ENCODE peak calls at places on chromosomes 12 and 14, in five cellular contexts. I is RWPE2, X is endothelial cell, H is GM20000, E is tibial nerve. W is an unnamed sample.

GRCh38 chr14:63045234-63045611 is at the start of gene KCNH5:
- DNase-seq in I (peak; percentile 67), X (peak; percentile 74), H (no peak), E (no peak), W (peak; percentile 46)

GRCh38 chr14:97931273-97931672 is 1134.1 kb downstream of the VRK1 start:
- DNase-seq in I (no peak), X (no peak), H (no peak), E (no peak), W (no peak)

GRCh38 chr12:25682421-25682820 is 129.3 kb upstream of the LMNTD1 start:
- DNase-seq in I (no peak), X (no peak), H (no peak), E (no peak), W (no peak)

GRCh38 chr14:20278414-20278813 is 27.3 kb downstream of the TTC5 start:
- DNase-seq in I (no peak), X (no peak), H (no peak), E (peak; percentile 20), W (peak; percentile 9)

GRCh38 chr14:80567905-80568512 is 356.7 kb upstream of the DIO2 start:
- DNase-seq in I (peak; percentile 60), X (no peak), H (no peak), E (no peak), W (peak; percentile 67)

GRCh38 chr14:36870776-36871175 is 209.1 kb downstream of the PAX9 start:
- DNase-seq in I (no peak), X (no peak), H (no peak), E (no peak), W (no peak)

GRCh38 chr12:110431957-110432587 is 18.1 kb downstream of the ARPC3 start:
- DNase-seq in I (no peak), X (no peak), H (no peak), E (no peak), W (no peak)

GRCh38 chr12:123983822-123984485 is 10.9 kb downstream of the ZNF664 start:
- DNase-seq in I (no peak), X (peak; percentile 19), H (peak; percentile 52), E (peak; percentile 31), W (peak; percentile 44)

GRCh38 chr12:109693653-109694224 is 19.9 kb upstream of the FAM222A start:
- DNase-seq in I (no peak), X (no peak), H (no peak), E (no peak), W (no peak)

GRCh38 chr12:112000806-112001205 is 12.2 kb downstream of the TMEM116 start:
- DNase-seq in I (no peak), X (no peak), H (no peak), E (no peak), W (no peak)

GRCh38 chr12:95321516-95322246 is 104.1 kb downstream of the VEZT start:
- DNase-seq in I (no peak), X (no peak), H (no peak), E (no peak), W (no peak)

GRCh38 chr12:2813573-2814185 is 1.2 kb downstream of the ITFG2 start:
- DNase-seq in I (no peak), X (peak; percentile 52), H (peak; percentile 73), E (peak; percentile 62), W (peak; percentile 59)

GRCh38 chr14:68632591-68632895 is 160.3 kb downstream of the ZFP36L1 start:
- DNase-seq in I (no peak), X (no peak), H (no peak), E (no peak), W (no peak)

GRCh38 chr14:68363841-68364711 is 428.8 kb downstream of the ZFP36L1 start:
- DNase-seq in I (no peak), X (peak; percentile 73), H (no peak), E (no peak), W (no peak)

GRCh38 chr12:119868992-119869391 is 8.1 kb downstream of the CIT start:
- DNase-seq in I (no peak), X (no peak), H (no peak), E (no peak), W (no peak)

GRCh38 chr12:68932701-68933563 is at the start of gene CPM:
- DNase-seq in I (peak; percentile 60), X (peak; percentile 49), H (peak; percentile 90), E (no peak), W (peak; percentile 67)

GRCh38 chr14:65976771-65977170 is 509.4 kb upstream of the CCDC196 start:
- DNase-seq in I (no peak), X (no peak), H (no peak), E (no peak), W (no peak)

GRCh38 chr12:32502693-32503510 is 103.5 kb downstream of the FGD4 start:
- DNase-seq in I (no peak), X (no peak), H (no peak), E (peak; percentile 71), W (no peak)

GRCh38 chr12:46260913-46261476 is 7.8 kb downstream of the SLC38A1 start:
- DNase-seq in I (no peak), X (no peak), H (no peak), E (no peak), W (peak; percentile 55)

GRCh38 chr12:76143343-76144252 is 59.1 kb upstream of the NAP1L1 start:
- DNase-seq in I (no peak), X (no peak), H (peak; percentile 42), E (no peak), W (no peak)

GRCh38 chr12:94792690-94793089 is 142.3 kb upstream of the TMCC3 start:
- DNase-seq in I (no peak), X (no peak), H (no peak), E (no peak), W (no peak)

GRCh38 chr14:103871596-103872480 is 24.5 kb upstream of the PPP1R13B start:
- DNase-seq in I (peak; percentile 79), X (peak; percentile 51), H (peak; percentile 94), E (no peak), W (peak; percentile 80)

GRCh38 chr12:9273276-9273675 is 65.1 kb upstream of the PZP start:
- DNase-seq in I (no peak), X (no peak), H (no peak), E (no peak), W (no peak)

DNA sequence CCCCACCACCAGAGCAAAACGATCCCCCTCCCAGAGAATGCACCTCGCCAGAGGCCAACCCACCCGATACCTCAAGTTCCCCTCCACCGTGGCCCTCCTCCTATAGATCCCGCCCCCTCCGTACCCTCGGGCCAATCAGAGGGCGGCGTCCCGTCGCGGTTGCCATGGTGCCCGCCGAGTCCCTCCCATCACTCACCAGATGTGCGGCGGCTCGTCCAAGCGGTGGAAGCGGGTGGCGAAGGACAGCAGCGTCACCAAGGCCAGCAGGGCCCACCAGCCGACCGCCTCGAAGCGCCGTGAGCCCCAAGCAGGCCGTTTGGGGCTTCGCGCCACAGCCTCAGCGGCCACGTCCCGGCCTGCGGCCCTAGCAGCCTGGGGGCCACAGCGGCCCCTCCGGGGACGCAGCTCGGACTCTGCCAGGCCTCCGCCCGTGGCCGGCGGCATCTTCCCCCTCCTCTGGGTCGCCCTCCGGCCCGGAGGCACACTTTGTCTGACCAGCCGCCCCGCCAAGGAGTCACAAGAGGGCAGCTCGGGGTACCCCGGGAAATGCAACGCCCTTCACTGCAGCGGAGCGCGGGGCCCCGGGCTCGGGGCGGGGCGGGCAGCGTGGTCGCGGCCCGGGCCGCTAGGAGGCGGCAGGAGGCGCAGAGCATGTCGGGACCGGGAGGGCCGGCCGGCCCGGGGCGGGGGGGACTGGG is at the start of gene POMT2:
- DNase-seq in I (peak; percentile 95), X (peak; percentile 95), H (peak; percentile 92), E (peak; percentile 92), W (peak; percentile 93)
- TF ChIP-seq CTCF in I (peak; percentile 73), X (peak; percentile 42), H (no peak), E (peak; percentile 79), W (peak; percentile 46)

GRCh38 chr14:101183376-101184103 is 280.0 kb upstream of the RTL1 start:
- DNase-seq in I (peak; percentile 54), X (peak; percentile 90), H (no peak), E (no peak), W (no peak)
- TF ChIP-seq CTCF in I (no peak), X (peak; percentile 70), H (no peak), E (peak; percentile 20), W (no peak)

DNA sequence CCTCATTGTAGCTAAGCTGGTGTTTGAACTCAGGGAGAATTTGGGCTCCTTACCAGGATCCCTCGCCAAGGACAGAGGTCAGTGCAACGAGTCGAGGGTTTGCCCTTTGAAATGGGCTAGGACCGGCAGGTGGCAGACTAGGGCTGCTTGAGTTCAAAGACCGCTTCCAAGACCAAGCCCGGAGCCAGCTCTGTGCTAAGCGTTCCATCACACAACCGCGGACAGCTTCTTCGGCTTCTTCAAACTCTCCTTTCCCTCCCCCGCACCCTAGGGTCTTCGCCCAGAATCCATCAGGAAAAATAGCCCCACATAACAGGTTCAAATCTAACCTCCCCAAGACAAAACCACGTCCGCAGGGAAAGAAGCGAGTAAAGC is 709 bp upstream of the FLVCR2 start:
- DNase-seq in I (peak; percentile 85), X (peak; percentile 85), H (peak; percentile 89), E (peak; percentile 93), W (peak; percentile 85)
- TF ChIP-seq CTCF in I (peak; percentile 97), X (peak; percentile 71), H (peak; percentile 83), E (peak; percentile 80), W (peak; percentile 83)

DNA sequence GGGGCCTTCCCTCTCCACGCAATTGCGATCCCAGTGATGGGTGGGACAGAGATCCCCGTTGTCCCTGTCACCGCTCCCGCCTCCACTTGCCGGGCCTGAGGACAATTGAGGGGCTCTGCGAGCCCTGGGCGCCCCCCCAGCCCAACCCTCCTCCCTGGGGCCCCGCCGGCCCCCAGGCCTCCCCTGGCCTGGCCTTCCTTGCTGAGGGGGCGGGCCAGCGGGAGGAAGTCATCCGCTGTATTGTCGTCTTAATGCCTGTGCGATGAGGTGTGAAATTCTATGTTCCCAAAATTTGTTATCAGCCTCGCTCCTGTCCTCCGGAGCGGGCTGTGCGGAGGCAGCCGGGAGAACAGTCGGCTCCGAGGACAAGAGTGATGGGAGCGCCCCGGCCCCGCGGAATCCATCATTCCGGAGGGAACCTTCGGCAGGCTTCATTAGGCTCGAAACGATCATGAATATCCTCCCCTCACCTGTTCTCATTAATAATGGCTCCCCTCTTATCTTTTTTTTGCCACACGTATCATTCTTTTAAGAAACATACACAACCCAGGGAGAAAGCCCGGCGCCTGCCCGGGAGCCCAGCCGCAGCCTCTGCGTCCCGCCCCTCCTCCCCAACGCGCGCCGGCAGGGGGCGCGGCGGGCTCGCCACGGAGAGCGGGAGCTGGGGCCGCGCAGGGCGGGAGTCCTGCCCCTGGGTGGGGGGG is 17.3 kb upstream of the DLK1 start:
- DNase-seq in I (no peak), X (peak; percentile 51), H (peak; percentile 66), E (peak; percentile 36), W (no peak)
- TF ChIP-seq CTCF in I (no peak), X (no peak), H (no peak), E (peak; percentile 81), W (no peak)

GRCh38 chr12:113130457-113131135 is 5.0 kb downstream of the RASAL1 start:
- DNase-seq in I (no peak), X (no peak), H (no peak), E (no peak), W (no peak)
- TF ChIP-seq CTCF in I (no peak), X (no peak), H (peak; percentile 41), E (no peak), W (no peak)

GRCh38 chr12:53145383-53145782 is 35.1 kb upstream of the ZNF740 start:
- DNase-seq in I (no peak), X (no peak), H (no peak), E (no peak), W (no peak)

GRCh38 chr12:53145861-53146260 is 34.7 kb upstream of the ZNF740 start:
- DNase-seq in I (no peak), X (no peak), H (no peak), E (no peak), W (no peak)

GRCh38 chr12:53143355-53143754 is 37.2 kb upstream of the ZNF740 start:
- DNase-seq in I (no peak), X (no peak), H (no peak), E (no peak), W (no peak)

GRCh38 chr12:53147181-53147580 is 33.3 kb upstream of the ZNF740 start:
- DNase-seq in I (no peak), X (no peak), H (no peak), E (no peak), W (no peak)

GRCh38 chr12:53147653-53148052 is 32.9 kb upstream of the ZNF740 start:
- DNase-seq in I (no peak), X (no peak), H (no peak), E (no peak), W (no peak)
- TF ChIP-seq CTCF in I (no peak), X (no peak), H (no peak), E (no peak), W (no peak)

W was measured in RWPE1.